ENCODE peak calls at places on chromosomes 7 and 10, in seven cellular contexts. One of them, this sample, is unnamed.
A peak's percentile ranks its signal among the peaks of the same experiment; 100 is the strongest.

GRCh38 chr7:112079671-112080070 is 126.5 kb downstream of the DOCK4 start:
- DNase-seq in aorta: no peak
- DNase-seq in heart left ventricle: no peak
- DNase-seq in mesenchymal stem cell: peak; percentile 13
- DNase-seq in prostate gland: no peak
- DNase-seq in tibial artery: no peak
- DNase-seq in breast epithelium: no peak
- DNase-seq in this sample: no peak

GRCh38 chr7:22137466-22137865 is 191.8 kb upstream of the CDCA7L start:
- DNase-seq in aorta: no peak
- DNase-seq in heart left ventricle: no peak
- DNase-seq in mesenchymal stem cell: peak; percentile 10
- DNase-seq in prostate gland: no peak
- DNase-seq in tibial artery: no peak
- DNase-seq in breast epithelium: no peak
- DNase-seq in this sample: no peak

GRCh38 chr7:95684037-95684436 is 87.7 kb upstream of the PDK4 start:
- DNase-seq in aorta: no peak
- DNase-seq in heart left ventricle: no peak
- DNase-seq in mesenchymal stem cell: peak; percentile 52
- DNase-seq in prostate gland: no peak
- DNase-seq in tibial artery: no peak
- DNase-seq in breast epithelium: no peak
- DNase-seq in this sample: no peak

GRCh38 chr10:124482401-124482800 is 20.8 kb downstream of the LHPP start:
- DNase-seq in aorta: no peak
- DNase-seq in heart left ventricle: no peak
- DNase-seq in mesenchymal stem cell: no peak
- DNase-seq in prostate gland: no peak
- DNase-seq in tibial artery: no peak
- DNase-seq in breast epithelium: no peak
- DNase-seq in this sample: no peak

GRCh38 chr10:69327463-69328345 is 49.4 kb downstream of the HK1 start:
- DNase-seq in aorta: peak; percentile 86
- DNase-seq in heart left ventricle: peak; percentile 75
- DNase-seq in mesenchymal stem cell: peak; percentile 52
- DNase-seq in prostate gland: peak; percentile 92
- DNase-seq in tibial artery: peak; percentile 93
- DNase-seq in breast epithelium: peak; percentile 75
- DNase-seq in this sample: peak; percentile 88

GRCh38 chr7:157699357-157700013 is 362.7 kb downstream of the DNAJB6 start:
- DNase-seq in aorta: no peak
- DNase-seq in heart left ventricle: no peak
- DNase-seq in mesenchymal stem cell: no peak
- DNase-seq in prostate gland: no peak
- DNase-seq in tibial artery: peak; percentile 37
- DNase-seq in breast epithelium: peak; percentile 48
- DNase-seq in this sample: peak; percentile 22

GRCh38 chr7:122132341-122132740 is 11.7 kb downstream of the AASS start:
- DNase-seq in aorta: no peak
- DNase-seq in heart left ventricle: no peak
- DNase-seq in mesenchymal stem cell: peak; percentile 53
- DNase-seq in prostate gland: no peak
- DNase-seq in tibial artery: no peak
- DNase-seq in breast epithelium: no peak
- DNase-seq in this sample: no peak

GRCh38 chr7:117869374-117869773 is 3.9 kb downstream of the CTTNBP2 start:
- DNase-seq in aorta: no peak
- DNase-seq in heart left ventricle: no peak
- DNase-seq in mesenchymal stem cell: no peak
- DNase-seq in prostate gland: no peak
- DNase-seq in tibial artery: no peak
- DNase-seq in breast epithelium: no peak
- DNase-seq in this sample: no peak

GRCh38 chr7:24842449-24843241 is 85.4 kb upstream of the GSDME start:
- DNase-seq in aorta: no peak
- DNase-seq in heart left ventricle: no peak
- DNase-seq in mesenchymal stem cell: peak; percentile 28
- DNase-seq in prostate gland: no peak
- DNase-seq in tibial artery: no peak
- DNase-seq in breast epithelium: no peak
- DNase-seq in this sample: no peak

GRCh38 chr10:35372329-35372728 is 36.0 kb downstream of the CCNY start:
- DNase-seq in aorta: no peak
- DNase-seq in heart left ventricle: peak; percentile 74
- DNase-seq in mesenchymal stem cell: peak; percentile 86
- DNase-seq in prostate gland: no peak
- DNase-seq in tibial artery: no peak
- DNase-seq in breast epithelium: no peak
- DNase-seq in this sample: no peak

GRCh38 chr7:158771-159170 is 33.6 kb upstream of the FAM20C start:
- DNase-seq in aorta: peak; percentile 19
- DNase-seq in heart left ventricle: peak; percentile 45
- DNase-seq in mesenchymal stem cell: no peak
- DNase-seq in prostate gland: no peak
- DNase-seq in tibial artery: no peak
- DNase-seq in breast epithelium: no peak
- DNase-seq in this sample: peak; percentile 46

GRCh38 chr7:77799078-77799964 is 748 bp downstream of the PHTF2 start:
- DNase-seq in aorta: peak; percentile 59
- DNase-seq in heart left ventricle: peak; percentile 75
- DNase-seq in mesenchymal stem cell: peak; percentile 60
- DNase-seq in prostate gland: peak; percentile 21
- DNase-seq in tibial artery: peak; percentile 77
- DNase-seq in breast epithelium: peak; percentile 55
- DNase-seq in this sample: peak; percentile 74

GRCh38 chr10:43236176-43236850 is 30.6 kb downstream of the RASGEF1A start:
- DNase-seq in aorta: no peak
- DNase-seq in heart left ventricle: peak; percentile 11
- DNase-seq in mesenchymal stem cell: no peak
- DNase-seq in prostate gland: no peak
- DNase-seq in tibial artery: peak; percentile 31
- DNase-seq in breast epithelium: no peak
- DNase-seq in this sample: peak; percentile 22

GRCh38 chr10:129332476-129332875 is 134.6 kb upstream of the MGMT start:
- DNase-seq in aorta: no peak
- DNase-seq in heart left ventricle: no peak
- DNase-seq in mesenchymal stem cell: peak; percentile 12
- DNase-seq in prostate gland: no peak
- DNase-seq in tibial artery: no peak
- DNase-seq in breast epithelium: no peak
- DNase-seq in this sample: no peak

GRCh38 chr10:132526676-132527075 is 10.9 kb upstream of the INPP5A start:
- DNase-seq in aorta: peak; percentile 27
- DNase-seq in heart left ventricle: peak; percentile 18
- DNase-seq in mesenchymal stem cell: peak; percentile 69
- DNase-seq in prostate gland: no peak
- DNase-seq in tibial artery: peak; percentile 45
- DNase-seq in breast epithelium: peak; percentile 19
- DNase-seq in this sample: no peak

GRCh38 chr10:75803816-75804576 is 372.6 kb downstream of the LRMDA start:
- DNase-seq in aorta: no peak
- DNase-seq in heart left ventricle: no peak
- DNase-seq in mesenchymal stem cell: no peak
- DNase-seq in prostate gland: no peak
- DNase-seq in tibial artery: peak; percentile 68
- DNase-seq in breast epithelium: no peak
- DNase-seq in this sample: no peak

GRCh38 chr7:43244232-43244631 is 131.8 kb downstream of the HECW1 start:
- DNase-seq in aorta: no peak
- DNase-seq in heart left ventricle: no peak
- DNase-seq in mesenchymal stem cell: no peak
- DNase-seq in prostate gland: no peak
- DNase-seq in tibial artery: no peak
- DNase-seq in breast epithelium: no peak
- DNase-seq in this sample: no peak

GRCh38 chr10:12484945-12485805 is 135.8 kb downstream of the CAMK1D start:
- DNase-seq in aorta: peak; percentile 76
- DNase-seq in heart left ventricle: no peak
- DNase-seq in mesenchymal stem cell: no peak
- DNase-seq in prostate gland: no peak
- DNase-seq in tibial artery: peak; percentile 83
- DNase-seq in breast epithelium: no peak
- DNase-seq in this sample: no peak

GRCh38 chr10:36716291-36716690 is 409.1 kb upstream of the ANKRD30A start:
- DNase-seq in aorta: no peak
- DNase-seq in heart left ventricle: no peak
- DNase-seq in mesenchymal stem cell: no peak
- DNase-seq in prostate gland: no peak
- DNase-seq in tibial artery: no peak
- DNase-seq in breast epithelium: no peak
- DNase-seq in this sample: no peak

GRCh38 chr10:93073539-93074136 is at the start of gene CYP26A1:
- DNase-seq in aorta: no peak
- DNase-seq in heart left ventricle: no peak
- DNase-seq in mesenchymal stem cell: no peak
- DNase-seq in prostate gland: no peak
- DNase-seq in tibial artery: no peak
- DNase-seq in breast epithelium: no peak
- DNase-seq in this sample: no peak

GRCh38 chr10:73827346-73828089 is 16.1 kb upstream of the NDST2 start:
- DNase-seq in aorta: no peak
- DNase-seq in heart left ventricle: no peak
- DNase-seq in mesenchymal stem cell: peak; percentile 36
- DNase-seq in prostate gland: no peak
- DNase-seq in tibial artery: no peak
- DNase-seq in breast epithelium: no peak
- DNase-seq in this sample: no peak

GRCh38 chr7:6205921-6206660 is 66.3 kb downstream of the CYTH3 start:
- DNase-seq in aorta: no peak
- DNase-seq in heart left ventricle: no peak
- DNase-seq in mesenchymal stem cell: no peak
- DNase-seq in prostate gland: no peak
- DNase-seq in tibial artery: no peak
- DNase-seq in breast epithelium: no peak
- DNase-seq in this sample: no peak

GRCh38 chr7:152522551-152522950 is 86.7 kb upstream of the KMT2C start:
- DNase-seq in aorta: no peak
- DNase-seq in heart left ventricle: no peak
- DNase-seq in mesenchymal stem cell: no peak
- DNase-seq in prostate gland: no peak
- DNase-seq in tibial artery: no peak
- DNase-seq in breast epithelium: no peak
- DNase-seq in this sample: no peak

GRCh38 chr7:119090851-119091250 is 866.3 kb downstream of the ANKRD7 start:
- DNase-seq in aorta: no peak
- DNase-seq in heart left ventricle: no peak
- DNase-seq in mesenchymal stem cell: peak; percentile 58
- DNase-seq in prostate gland: no peak
- DNase-seq in tibial artery: no peak
- DNase-seq in breast epithelium: no peak
- DNase-seq in this sample: no peak

GRCh38 chr10:6625428-6625827 is 45.4 kb upstream of the PRKCQ start:
- DNase-seq in aorta: no peak
- DNase-seq in heart left ventricle: no peak
- DNase-seq in mesenchymal stem cell: no peak
- DNase-seq in prostate gland: no peak
- DNase-seq in tibial artery: no peak
- DNase-seq in breast epithelium: no peak
- DNase-seq in this sample: no peak

GRCh38 chr7:4744391-4745264 is 30.8 kb upstream of the AP5Z1 start:
- DNase-seq in aorta: peak; percentile 99
- DNase-seq in heart left ventricle: peak; percentile 100
- DNase-seq in mesenchymal stem cell: peak; percentile 100
- DNase-seq in prostate gland: peak; percentile 100
- DNase-seq in tibial artery: peak; percentile 100
- DNase-seq in breast epithelium: peak; percentile 99
- DNase-seq in this sample: peak; percentile 100

GRCh38 chr10:88028654-88029053 is 165.2 kb downstream of the PTEN start:
- DNase-seq in aorta: no peak
- DNase-seq in heart left ventricle: no peak
- DNase-seq in mesenchymal stem cell: no peak
- DNase-seq in prostate gland: no peak
- DNase-seq in tibial artery: no peak
- DNase-seq in breast epithelium: no peak
- DNase-seq in this sample: no peak

GRCh38 chr10:72306215-72306760 is 32.6 kb downstream of the DDIT4 start:
- DNase-seq in aorta: no peak
- DNase-seq in heart left ventricle: no peak
- DNase-seq in mesenchymal stem cell: no peak
- DNase-seq in prostate gland: no peak
- DNase-seq in tibial artery: no peak
- DNase-seq in breast epithelium: no peak
- DNase-seq in this sample: no peak
- H3K27ac ChIP-seq in aorta: no peak overlapping the region
- H3K27ac ChIP-seq in heart left ventricle: no peak overlapping the region
- H3K27ac ChIP-seq in mesenchymal stem cell: no peak overlapping the region
- H3K27ac ChIP-seq in prostate gland: no peak overlapping the region
- H3K27ac ChIP-seq in tibial artery: no peak overlapping the region
- H3K27ac ChIP-seq in breast epithelium: no peak overlapping the region
- H3K27ac ChIP-seq in this sample: peak overlapping the region; percentile 42

DNA sequence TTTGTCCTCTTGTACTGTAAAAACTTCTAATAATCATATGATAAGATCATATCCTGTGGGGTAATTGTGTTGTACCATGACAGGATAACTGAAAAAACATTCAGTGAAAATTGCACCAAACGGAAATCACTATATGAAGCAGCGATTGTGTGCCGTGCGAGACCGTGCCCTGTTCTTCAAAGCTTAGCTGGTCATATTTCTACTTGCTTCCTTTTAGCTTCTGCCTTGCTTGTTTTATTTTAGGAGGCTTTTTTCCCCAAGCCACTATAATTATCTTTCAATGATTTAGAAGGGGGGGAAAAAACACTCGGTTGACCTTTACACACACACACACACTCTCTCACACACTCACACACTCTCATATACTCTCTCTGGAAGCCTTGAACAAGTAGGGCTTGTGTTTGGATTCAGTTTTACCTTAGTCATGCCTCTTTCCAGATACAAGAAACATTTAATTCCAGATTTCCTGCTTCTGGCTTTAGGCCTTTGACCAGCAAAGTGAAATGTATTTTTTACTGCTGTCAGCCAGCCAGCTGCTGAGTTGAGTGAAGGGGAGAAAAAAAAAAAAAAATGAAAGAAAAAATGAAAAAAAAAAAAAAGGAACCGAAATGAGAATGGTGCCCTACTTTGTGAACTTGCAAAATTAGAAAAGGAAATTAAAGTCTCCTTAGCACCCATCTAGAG is 181.4 kb downstream of the ARID5B start:
- DNase-seq in aorta: no peak
- DNase-seq in heart left ventricle: no peak
- DNase-seq in mesenchymal stem cell: peak; percentile 75
- DNase-seq in prostate gland: no peak
- DNase-seq in tibial artery: no peak
- DNase-seq in breast epithelium: no peak
- DNase-seq in this sample: no peak
- H3K4me3 ChIP-seq in aorta: no peak overlapping the region
- H3K4me3 ChIP-seq in heart left ventricle: no peak overlapping the region
- H3K4me3 ChIP-seq in mesenchymal stem cell: no peak overlapping the region
- H3K4me3 ChIP-seq in prostate gland: no peak overlapping the region
- H3K4me3 ChIP-seq in tibial artery: peak overlapping the region; percentile 14
- H3K4me3 ChIP-seq in breast epithelium: peak overlapping the region; percentile 47
- H3K4me3 ChIP-seq in this sample: no peak overlapping the region

GRCh38 chr10:101569838-101570763 is 18.0 kb downstream of the POLL start:
- DNase-seq in aorta: peak; percentile 86
- DNase-seq in heart left ventricle: peak; percentile 91
- DNase-seq in mesenchymal stem cell: peak; percentile 66
- DNase-seq in prostate gland: peak; percentile 76
- DNase-seq in tibial artery: peak; percentile 81
- DNase-seq in breast epithelium: peak; percentile 71
- DNase-seq in this sample: peak; percentile 90
- H3K27ac ChIP-seq in aorta: no peak overlapping the region
- H3K27ac ChIP-seq in heart left ventricle: no peak overlapping the region
- H3K27ac ChIP-seq in mesenchymal stem cell: no peak overlapping the region
- H3K27ac ChIP-seq in prostate gland: no peak overlapping the region
- H3K27ac ChIP-seq in tibial artery: no peak overlapping the region
- H3K27ac ChIP-seq in breast epithelium: no peak overlapping the region
- H3K27ac ChIP-seq in this sample: no peak overlapping the region

GRCh38 chr7:54546986-54547314 is 4.8 kb downstream of the VSTM2A start:
- DNase-seq in aorta: no peak
- DNase-seq in heart left ventricle: no peak
- DNase-seq in mesenchymal stem cell: no peak
- DNase-seq in prostate gland: no peak
- DNase-seq in tibial artery: no peak
- DNase-seq in breast epithelium: no peak
- DNase-seq in this sample: no peak
- H3K4me3 ChIP-seq in aorta: no peak overlapping the region
- H3K4me3 ChIP-seq in heart left ventricle: no peak overlapping the region
- H3K4me3 ChIP-seq in mesenchymal stem cell: no peak overlapping the region
- H3K4me3 ChIP-seq in prostate gland: no peak overlapping the region
- H3K4me3 ChIP-seq in tibial artery: no peak overlapping the region
- H3K4me3 ChIP-seq in breast epithelium: peak overlapping the region; percentile 54
- H3K4me3 ChIP-seq in this sample: no peak overlapping the region